ENCODE peak calls at places on chromosomes 12 and 14, in ten cellular contexts. D is transverse colon; F is activated T-helper 1 cell treated with anti-CD3 and anti-CD28 coated beads, Interleukin-12 subunit alpha, Interleukin-12 subunit beta, Interleukin-2, Interleukin-4 antibody, amounts not matched to agents 30 ng/mL and 10 ng/mL and 1 ng/mL, durations not matched to agents 14 hours and 24 hours and 36 hours; T is T-helper 2 cell; S is stimulated activated CD4-positive, alpha-beta T cell treated with anti-CD3 and anti-CD28 coated beads, Interleukin-15, amount 100 ng/mL, for 24 hours; M is GM13977; C is neural crest cell; L is effector memory CD8-positive, alpha-beta T cell; B is hepatic stellate cell; N is SW 1271. Q is an unnamed sample.

GRCh38 chr12:110109037-110109836 is 14.9 kb upstream of the IFT81 start:
- DNase-seq in F (no peak), B (peak; percentile 65), M (no peak), C (no peak), N (no peak), L (no peak), D (peak; percentile 61), S (no peak), T (no peak), Q (no peak)

GRCh38 chr12:76277480-76277879 is 70.7 kb downstream of the BBS10 start:
- DNase-seq in C (no peak), L (no peak), N (no peak), S (no peak), D (no peak), F (no peak), T (no peak), M (no peak), B (peak; percentile 37), Q (no peak)

GRCh38 chr14:74018029-74018703 is 922 bp downstream of the ENTPD5 start:
- DNase-seq in C (no peak), S (peak; percentile 5), B (peak; percentile 50), L (no peak), N (no peak), T (peak; percentile 9), M (peak; percentile 62), F (no peak), D (no peak), Q (no peak)

GRCh38 chr14:60657609-60657983 is 8.3 kb upstream of the SIX1 start:
- DNase-seq in T (no peak), C (no peak), N (no peak), B (no peak), L (no peak), M (peak; percentile 26), S (peak; percentile 9), F (no peak), D (no peak), Q (no peak)

GRCh38 chr12:11825278-11825677 is 175.8 kb downstream of the ETV6 start:
- DNase-seq in B (no peak), S (no peak), L (no peak), M (no peak), D (no peak), C (no peak), T (no peak), N (no peak), F (no peak), Q (no peak)

GRCh38 chr14:98816195-98816594 is 455.8 kb downstream of the BCL11B start:
- DNase-seq in F (no peak), N (no peak), L (no peak), S (no peak), C (no peak), T (no peak), D (no peak), M (no peak), B (no peak), Q (no peak)

GRCh38 chr14:42930058-42930457 is 1323.4 kb downstream of the LRFN5 start:
- DNase-seq in S (no peak), T (no peak), N (no peak), D (peak; percentile 9), C (no peak), L (no peak), F (no peak), B (no peak), M (no peak), Q (peak; percentile 25)

GRCh38 chr12:93122569-93123091 is 193.5 kb upstream of the EEA1 start:
- DNase-seq in C (no peak), B (no peak), L (no peak), N (no peak), S (no peak), M (no peak), F (no peak), T (no peak), D (no peak), Q (no peak)

GRCh38 chr14:99519931-99520421 is 38.8 kb downstream of the CCNK start:
- DNase-seq in D (no peak), M (no peak), C (no peak), T (no peak), L (no peak), F (no peak), S (no peak), B (no peak), N (no peak), Q (peak; percentile 16)

GRCh38 chr14:96501746-96502620 is at the start of gene PAPOLA:
- DNase-seq in L (peak; percentile 95), M (peak; percentile 95), S (peak; percentile 95), F (peak; percentile 96), D (peak; percentile 96), C (peak; percentile 91), T (peak; percentile 95), N (peak; percentile 62), B (peak; percentile 95), Q (peak; percentile 96)

GRCh38 chr12:54438506-54438905 is 19.4 kb upstream of the ITGA5 start:
- DNase-seq in B (no peak), S (no peak), M (no peak), T (no peak), D (no peak), F (no peak), L (no peak), C (no peak), N (no peak), Q (no peak)

GRCh38 chr12:115661103-115661502 is 616.4 kb downstream of the MED13L start:
- DNase-seq in M (no peak), B (no peak), F (no peak), T (no peak), D (no peak), C (no peak), N (no peak), L (no peak), S (no peak), Q (no peak)

GRCh38 chr12:122980192-122981035 is at the start of gene ARL6IP4:
- DNase-seq in N (no peak), L (peak; percentile 61), T (peak; percentile 61), D (peak; percentile 70), B (peak; percentile 89), C (peak; percentile 41), M (peak; percentile 94), F (peak; percentile 62), S (peak; percentile 80), Q (peak; percentile 82)

GRCh38 chr12:31324845-31325523 is 966 bp downstream of the SINHCAF start:
- DNase-seq in F (peak; percentile 47), M (peak; percentile 52), B (peak; percentile 62), L (peak; percentile 20), S (peak; percentile 58), C (peak; percentile 40), D (peak; percentile 61), N (no peak), T (peak; percentile 32), Q (peak; percentile 65)

GRCh38 chr14:72634910-72635647 is 258.8 kb downstream of the DPF3 start:
- DNase-seq in B (no peak), T (no peak), M (no peak), C (no peak), F (no peak), D (no peak), S (no peak), N (no peak), L (no peak), Q (no peak)

GRCh38 chr12:131833288-131833895 is 5.2 kb downstream of the MMP17 start:
- DNase-seq in N (no peak), T (no peak), F (no peak), S (no peak), L (no peak), B (no peak), M (no peak), D (no peak), C (no peak), Q (peak; percentile 31)

GRCh38 chr12:24719293-24719721 is 229.6 kb downstream of the BCAT1 start:
- DNase-seq in B (no peak), T (no peak), S (peak; percentile 60), C (no peak), D (no peak), M (peak; percentile 24), L (no peak), N (peak; percentile 30), F (peak; percentile 53), Q (no peak)

GRCh38 chr14:83520837-83521236 is 1987.2 kb upstream of the SEL1L start:
- DNase-seq in F (no peak), N (no peak), M (no peak), D (no peak), L (no peak), B (no peak), C (no peak), T (no peak), S (no peak), Q (no peak)

GRCh38 chr12:101019667-101020066 is 190.4 kb downstream of the SLC5A8 start:
- DNase-seq in L (no peak), T (no peak), C (no peak), B (no peak), S (no peak), D (no peak), M (no peak), N (no peak), F (no peak), Q (no peak)

GRCh38 chr12:34348064-34348463 is 325.8 kb downstream of the ALG10 start:
- DNase-seq in D (no peak), C (no peak), T (no peak), M (no peak), B (no peak), S (no peak), N (no peak), L (no peak), F (no peak), Q (no peak)